ENCODE peak calls at places on chromosomes 16 and 17, in seven cellular contexts. L is lower leg skin, R is NB4, Y is heart left ventricle, D is A549, F is endothelial cell of umbilical vein, A is transverse colon. G is an unnamed sample.

GRCh38 chr17:50464121-50464520 is 4.6 kb downstream of the CHAD start:
- DNase-seq in L (no peak), R (no peak), Y (no peak), D (no peak), F (no peak), A (no peak), G (no peak)

GRCh38 chr16:14007460-14007859 is 63.7 kb upstream of the MRTFB start:
- DNase-seq in L (no peak), R (no peak), Y (no peak), D (peak), F (peak), A (no peak), G (no peak)

GRCh38 chr17:48003686-48004120 is 32.8 kb downstream of the CDK5RAP3 start:
- DNase-seq in L (no peak), R (no peak), Y (no peak), D (no peak), F (no peak), A (no peak), G (no peak)

GRCh38 chr17:18362509-18363020 is 785 bp downstream of the SHMT1 start:
- DNase-seq in L (peak), R (peak), Y (peak), D (peak), F (peak), A (peak), G (no peak)

GRCh38 chr16:3038256-3038655 is 1.5 kb upstream of the BICDL2 start:
- DNase-seq in L (no peak), R (no peak), Y (no peak), D (no peak), F (no peak), A (peak), G (no peak)

GRCh38 chr17:50608700-50609375 is 25.8 kb upstream of the ABCC3 start:
- DNase-seq in L (no peak), R (no peak), Y (no peak), D (no peak), F (no peak), A (no peak), G (no peak)

GRCh38 chr17:18043491-18043890 is 4.3 kb downstream of the GID4 start:
- DNase-seq in L (no peak), R (peak), Y (no peak), D (peak), F (peak), A (no peak), G (no peak)

GRCh38 chr17:8122391-8122922 is 1.4 kb downstream of the HES7 start:
- DNase-seq in L (peak), R (peak), Y (peak), D (peak), F (peak), A (no peak), G (no peak)

GRCh38 chr16:50395763-50396710 is 27.2 kb upstream of the BRD7 start:
- DNase-seq in L (peak), R (no peak), Y (no peak), D (no peak), F (no peak), A (no peak), G (no peak)

GRCh38 chr17:35057332-35057915 is 6.1 kb downstream of the RFFL start:
- DNase-seq in L (no peak), R (no peak), Y (no peak), D (no peak), F (no peak), A (no peak), G (no peak)

GRCh38 chr16:55502801-55503366 is 6.0 kb upstream of the LPCAT2 start:
- DNase-seq in L (peak), R (no peak), Y (peak), D (peak), F (peak), A (peak), G (no peak)

GRCh38 chr16:3434373-3434772 is 8.9 kb downstream of the ZNF597 start:
- DNase-seq in L (no peak), R (no peak), Y (no peak), D (no peak), F (no peak), A (no peak), G (no peak)

GRCh38 chr17:77840156-77840555 is 118.3 kb upstream of the TNRC6C start:
- DNase-seq in L (no peak), R (no peak), Y (no peak), D (no peak), F (peak), A (peak), G (no peak)

GRCh38 chr16:68951991-68952877 is 108.9 kb downstream of the TANGO6 start:
- DNase-seq in L (no peak), R (no peak), Y (no peak), D (no peak), F (peak), A (no peak), G (no peak)

GRCh38 chr17:39750131-39751015 is 12.6 kb downstream of the GRB7 start:
- DNase-seq in L (peak), R (no peak), Y (peak), D (no peak), F (no peak), A (peak), G (no peak)

GRCh38 chr16:30995927-30996323 is 10.9 kb downstream of the HSD3B7 start:
- DNase-seq in L (no peak), R (no peak), Y (no peak), D (no peak), F (no peak), A (no peak), G (no peak)

GRCh38 chr17:39671651-39672521 is 3.6 kb downstream of the PNMT start:
- DNase-seq in L (no peak), R (peak), Y (no peak), D (peak), F (peak), A (peak), G (no peak)

GRCh38 chr17:62895650-62896301 is 70.3 kb upstream of the TANC2 start:
- DNase-seq in L (no peak), R (no peak), Y (no peak), D (no peak), F (no peak), A (no peak), G (no peak)

DNA sequence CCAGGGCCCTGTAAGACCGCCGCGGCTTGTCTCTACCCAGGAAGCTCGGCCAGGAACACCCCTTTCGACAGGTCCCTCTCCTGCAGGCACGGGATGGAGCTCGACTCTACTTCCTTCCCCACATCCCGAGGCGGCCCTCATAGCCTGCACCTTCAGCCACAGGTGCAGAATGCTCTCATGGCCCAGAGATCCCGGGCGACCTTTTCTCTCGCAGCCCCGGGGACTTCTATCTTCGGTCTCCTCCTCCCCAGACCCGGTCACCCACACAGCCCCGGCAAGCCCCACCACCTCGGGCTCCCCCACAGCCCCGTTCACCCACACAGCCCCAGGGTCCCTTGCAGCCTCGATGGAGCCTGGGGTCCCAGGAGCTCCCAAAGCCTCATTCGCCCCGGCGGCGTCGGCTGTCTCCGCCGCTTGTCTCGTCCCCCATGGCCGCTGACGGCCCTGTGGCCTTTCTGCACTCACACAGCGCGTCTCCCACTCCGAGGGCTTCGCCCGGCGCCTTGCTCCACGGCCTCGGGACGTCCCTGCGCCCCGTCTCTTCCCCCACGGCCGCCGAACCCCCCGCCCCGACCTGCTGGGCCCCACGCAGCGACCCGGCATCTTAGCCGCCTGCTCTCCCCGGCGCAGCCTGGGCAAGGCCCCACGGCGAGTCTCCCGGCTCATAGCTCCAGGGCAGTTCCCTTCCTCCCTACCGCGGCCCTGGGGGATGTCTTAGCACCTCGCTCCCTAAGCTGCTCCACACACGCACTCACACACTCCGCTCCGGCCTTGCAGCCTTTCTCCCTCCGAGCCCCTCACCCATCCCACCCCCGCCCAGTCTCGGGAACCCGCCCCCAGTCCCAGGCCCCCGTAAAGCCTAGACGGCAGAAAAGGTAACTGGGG is 618 bp downstream of the KIAA0753 start:
- DNase-seq in L (peak), R (peak), Y (peak), D (peak), F (peak), A (peak), G (no peak)
- TF ChIP-seq POLR2A in L (no peak), R (no peak), Y (no peak), D (no peak), F (no peak), A (no peak), G (no peak)

DNA sequence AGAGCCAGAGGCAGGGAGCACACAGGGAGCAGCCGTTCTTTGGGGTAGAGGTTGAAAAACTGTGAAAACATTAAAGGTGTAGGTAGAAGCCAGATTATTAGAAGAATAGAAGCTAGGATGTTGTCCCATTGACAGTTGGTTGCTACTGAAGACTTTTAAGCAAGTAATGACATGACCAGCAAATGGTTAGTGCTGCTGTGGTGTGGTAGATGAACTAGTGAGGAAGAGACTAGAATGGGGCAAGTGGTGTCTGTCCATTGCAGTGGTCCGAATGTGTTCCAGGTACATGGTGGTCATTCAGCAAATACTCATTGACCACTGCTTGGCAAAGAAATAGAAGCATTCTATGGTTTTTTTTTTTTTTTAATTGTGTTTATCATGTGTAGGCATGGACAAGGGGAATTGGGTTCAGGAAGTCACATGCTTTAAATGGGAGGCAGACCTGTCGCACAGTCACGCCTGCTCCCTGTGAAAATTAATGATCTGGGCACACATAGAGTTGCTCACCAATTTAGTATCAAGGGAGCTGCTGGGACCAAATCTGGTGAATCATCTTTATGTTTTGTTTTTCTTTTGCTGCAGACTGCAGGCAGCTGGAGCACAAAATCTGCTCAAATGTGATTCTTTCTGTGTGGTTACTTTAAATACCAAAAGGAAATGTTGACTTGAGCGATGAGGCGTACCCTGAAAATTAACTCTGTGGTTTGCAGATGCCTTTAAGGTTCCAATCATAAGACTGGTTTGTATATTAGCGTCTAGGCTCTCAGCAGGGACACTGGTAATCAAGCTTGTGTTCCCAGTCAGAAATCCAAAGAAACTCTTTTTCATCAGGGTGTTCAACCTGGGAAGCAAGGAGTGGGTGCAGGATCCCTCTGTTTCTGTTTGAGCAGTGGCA is 30.7 kb downstream of the YPEL2 start:
- DNase-seq in L (no peak), R (no peak), Y (no peak), D (no peak), F (peak), A (no peak), G (no peak)
- TF ChIP-seq CTCF in L (no peak), R (no peak), Y (no peak), D (no peak), F (no peak), A (no peak), G (no peak)

DNA sequence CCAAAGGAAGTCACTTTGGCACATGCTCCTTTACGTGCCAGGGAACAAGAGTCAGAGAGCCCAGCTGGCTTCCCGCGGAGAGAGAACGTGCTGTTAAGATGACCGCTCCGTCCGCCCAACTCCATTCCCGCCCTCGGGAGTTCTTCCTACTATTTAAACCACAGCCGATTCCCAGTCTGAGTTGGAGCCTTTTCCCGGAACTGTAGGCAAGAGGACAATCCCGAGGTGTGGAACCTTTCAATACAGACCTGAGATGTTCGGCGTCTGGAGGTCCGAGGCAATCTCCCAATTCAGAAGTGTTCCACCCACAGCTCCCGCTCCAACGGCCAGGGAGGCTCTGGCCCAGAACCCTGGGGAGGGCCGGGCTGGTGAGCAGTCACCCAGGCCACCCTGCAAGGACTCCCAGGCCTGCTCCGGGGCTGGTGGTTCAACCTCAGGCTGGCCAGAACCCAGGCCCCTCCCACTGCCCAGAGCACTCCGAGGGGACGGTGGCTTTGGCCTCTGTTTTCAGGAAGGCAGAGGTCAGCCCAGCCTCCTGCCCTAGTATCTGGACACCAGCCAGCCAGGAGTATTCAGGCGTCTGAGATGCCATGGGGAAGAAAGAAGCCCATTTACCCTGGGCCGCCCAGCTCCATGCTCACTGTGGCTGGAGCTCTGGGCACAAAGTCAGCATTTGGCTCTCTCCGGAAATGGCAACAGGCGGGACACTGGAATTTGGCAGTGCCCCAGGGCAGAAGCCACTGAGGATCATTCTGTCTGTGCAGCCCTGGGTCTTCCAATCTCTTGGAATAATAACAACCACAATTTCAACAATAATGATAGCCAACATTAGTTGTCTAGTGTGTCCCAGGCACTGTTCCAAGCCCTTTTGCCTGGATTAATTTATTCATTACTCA is 21.4 kb downstream of the EMP2 start:
- DNase-seq in L (peak), R (no peak), Y (peak), D (no peak), F (peak), A (peak), G (no peak)
- H3K4me3 ChIP-seq in L (no peak), R (no peak), Y (peak), D (no peak), F (peak), A (no peak), G (peak)

GRCh38 chr16:12613992-12614661 is 189.6 kb downstream of the CPPED1 start:
- DNase-seq in L (no peak), R (no peak), Y (no peak), D (no peak), F (no peak), A (no peak), G (no peak)

GRCh38 chr16:12612598-12613101 is 191.0 kb downstream of the CPPED1 start:
- DNase-seq in L (no peak), R (no peak), Y (no peak), D (peak), F (no peak), A (peak), G (no peak)

GRCh38 chr16:12611916-12612597 is 191.6 kb downstream of the CPPED1 start:
- DNase-seq in L (no peak), R (no peak), Y (no peak), D (no peak), F (no peak), A (no peak), G (no peak)

GRCh38 chr16:12614662-12615278 is 188.9 kb downstream of the CPPED1 start:
- DNase-seq in L (no peak), R (no peak), Y (no peak), D (no peak), F (no peak), A (no peak), G (no peak)

GRCh38 chr16:12613131-12613991 is 190.3 kb downstream of the CPPED1 start:
- DNase-seq in L (no peak), R (peak), Y (no peak), D (peak), F (peak), A (peak), G (no peak)
- TF ChIP-seq POLR2A in L (no peak), R (no peak), Y (no peak), D (no peak), F (no peak), A (no peak), G (no peak)

GRCh38 chr17:28718990-28719433 is 773 bp upstream of the RPL23A start:
- DNase-seq in L (no peak), R (no peak), Y (no peak), D (no peak), F (no peak), A (no peak), G (no peak)

GRCh38 chr17:28716740-28717577 is 709 bp downstream of the RAB34 start:
- DNase-seq in L (peak), R (no peak), Y (peak), D (peak), F (peak), A (no peak), G (no peak)

GRCh38 chr17:28715217-28715616 is 2.5 kb downstream of the RAB34 start:
- DNase-seq in L (no peak), R (no peak), Y (no peak), D (no peak), F (no peak), A (no peak), G (no peak)

GRCh38 chr17:28718317-28718672 is 627 bp upstream of the RAB34 start:
- DNase-seq in L (no peak), R (no peak), Y (no peak), D (no peak), F (no peak), A (no peak), G (no peak)

GRCh38 chr17:28717578-28718316 is at the start of gene RAB34:
- DNase-seq in L (peak), R (no peak), Y (peak), D (peak), F (peak), A (peak), G (no peak)
- TF ChIP-seq CTCF in L (no peak), R (no peak), Y (peak), D (peak), F (peak), A (no peak), G (no peak)

DNA sequence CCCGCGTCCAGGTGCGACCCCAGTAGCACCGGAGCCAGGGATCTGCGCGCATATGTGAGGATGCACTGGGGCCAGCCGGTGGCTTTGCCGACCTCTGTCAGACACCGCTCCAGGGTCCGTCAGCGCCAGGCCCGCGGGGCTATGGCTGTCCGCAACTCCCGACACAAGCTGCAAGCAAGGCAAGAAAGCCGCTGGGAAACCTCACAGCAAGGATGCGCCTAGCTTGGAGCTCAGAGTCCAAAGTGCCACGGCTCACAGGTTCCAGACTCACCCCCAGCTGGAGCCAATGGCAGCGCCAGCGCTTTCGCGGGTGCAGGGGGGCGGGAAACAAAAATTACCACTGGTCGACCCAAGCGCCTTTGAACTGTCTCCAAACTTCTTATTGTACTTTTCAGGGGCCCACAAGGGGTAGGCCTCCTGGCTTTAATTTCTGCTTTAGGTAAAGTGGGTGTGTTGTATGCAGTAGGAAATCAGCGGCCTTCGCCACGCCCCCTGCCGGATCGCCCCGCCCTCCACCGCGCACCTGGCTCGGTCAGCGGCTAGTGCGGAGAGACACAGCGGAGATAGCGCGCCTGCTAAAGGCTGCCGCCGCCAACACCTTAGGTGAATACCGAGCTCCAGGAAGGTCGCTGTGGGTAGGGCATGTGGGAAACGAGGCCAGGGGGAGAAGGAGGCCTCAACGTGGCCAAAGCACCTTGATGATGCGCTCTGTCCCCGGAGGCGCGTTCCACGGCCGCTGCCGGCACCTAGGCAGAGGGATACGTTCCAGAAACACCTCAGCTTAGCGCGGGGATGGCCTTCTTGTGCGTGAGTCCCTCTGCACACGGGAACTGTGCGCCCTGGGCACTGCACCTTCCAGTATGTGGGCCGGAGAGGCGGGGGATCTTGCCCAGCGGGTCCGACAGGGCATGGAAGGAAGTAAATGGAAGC is 61.1 kb upstream of the RBL2 start:
- DNase-seq in L (no peak), R (no peak), Y (no peak), D (peak), F (no peak), A (peak), G (no peak)
- H3K4me3 ChIP-seq in L (peak), R (no peak), Y (peak), D (peak), F (no peak), A (peak), G (peak)

GRCh38 chr16:56609463-56609921 is 1.1 kb downstream of the MT2A start:
- DNase-seq in L (no peak), R (peak), Y (peak), D (peak), F (peak), A (peak), G (peak)
- TF ChIP-seq POLR2A in L (no peak), R (no peak), Y (no peak), D (no peak), F (peak), A (no peak), G (no peak)

GRCh38 chr17:82373731-82374625 is 2.4 kb downstream of the UTS2R start:
- DNase-seq in L (no peak), R (no peak), Y (no peak), D (no peak), F (no peak), A (no peak), G (no peak)

GRCh38 chr17:82370471-82371332 is 863 bp upstream of the UTS2R start:
- DNase-seq in L (no peak), R (no peak), Y (no peak), D (no peak), F (no peak), A (peak), G (no peak)

GRCh38 chr17:82372591-82373452 is 1.3 kb downstream of the UTS2R start:
- DNase-seq in L (no peak), R (no peak), Y (no peak), D (no peak), F (no peak), A (no peak), G (no peak)

GRCh38 chr17:82371333-82372062 is at the start of gene UTS2R:
- DNase-seq in L (no peak), R (no peak), Y (no peak), D (no peak), F (no peak), A (no peak), G (no peak)

GRCh38 chr17:82372063-82372590 is 562 bp downstream of the UTS2R start:
- DNase-seq in L (no peak), R (no peak), Y (no peak), D (no peak), F (no peak), A (no peak), G (no peak)
- TF ChIP-seq CTCF in L (no peak), R (no peak), Y (no peak), D (no peak), F (no peak), A (no peak), G (no peak)